ENCODE peak calls at places on chromosomes 7 and 10, in four cellular contexts. C is cardiac muscle cell, R is right lobe of liver, N is cardiac fibroblast. E is an unnamed sample.
A peak's percentile ranks its signal among the peaks of the same experiment; 100 is the strongest.

GRCh38 chr10:93542358-93542791 is 24.1 kb upstream of the FFAR4 start:
- DNase-seq in C (peak; percentile 90), R (peak; percentile 56), N (peak; percentile 65), E (no peak)

GRCh38 chr7:142784096-142784495 is 13.3 kb downstream of the PRSS2 start:
- DNase-seq in N (no peak), C (no peak), R (no peak), E (no peak)

GRCh38 chr10:92690211-92691041 is 671 bp downstream of the HHEX start:
- DNase-seq in C (peak; percentile 6), R (peak; percentile 78), N (peak; percentile 62), E (no peak)

GRCh38 chr7:151404216-151405011 is 5.4 kb downstream of the WDR86 start:
- DNase-seq in R (peak; percentile 92), N (peak; percentile 79), C (no peak), E (no peak)

GRCh38 chr10:133278577-133279265 is 2.1 kb upstream of the ADAM8 start:
- DNase-seq in C (peak; percentile 45), N (peak; percentile 45), R (peak; percentile 81), E (peak; percentile 52)

GRCh38 chr7:38323156-38323555 is 49.7 kb upstream of the TARP start:
- DNase-seq in C (no peak), N (no peak), R (no peak), E (no peak)

GRCh38 chr7:111756687-111757178 is 194.4 kb upstream of the IMMP2L start:
- DNase-seq in N (peak; percentile 93), R (no peak), C (no peak), E (no peak)

GRCh38 chr10:69860290-69860689 is 58.6 kb downstream of the COL13A1 start:
- DNase-seq in C (no peak), N (no peak), R (no peak), E (no peak)

GRCh38 chr7:41708621-41709358 is 5.9 kb upstream of the INHBA start:
- DNase-seq in C (no peak), R (peak; percentile 61), N (no peak), E (no peak)

GRCh38 chr7:57220746-57221145 is 88.5 kb upstream of the ZNF479 start:
- DNase-seq in N (no peak), R (no peak), C (no peak), E (no peak)

GRCh38 chr10:100562806-100563293 is 27.1 kb downstream of the HIF1AN start:
- DNase-seq in C (peak; percentile 49), R (peak; percentile 21), N (peak; percentile 46), E (no peak)

DNA sequence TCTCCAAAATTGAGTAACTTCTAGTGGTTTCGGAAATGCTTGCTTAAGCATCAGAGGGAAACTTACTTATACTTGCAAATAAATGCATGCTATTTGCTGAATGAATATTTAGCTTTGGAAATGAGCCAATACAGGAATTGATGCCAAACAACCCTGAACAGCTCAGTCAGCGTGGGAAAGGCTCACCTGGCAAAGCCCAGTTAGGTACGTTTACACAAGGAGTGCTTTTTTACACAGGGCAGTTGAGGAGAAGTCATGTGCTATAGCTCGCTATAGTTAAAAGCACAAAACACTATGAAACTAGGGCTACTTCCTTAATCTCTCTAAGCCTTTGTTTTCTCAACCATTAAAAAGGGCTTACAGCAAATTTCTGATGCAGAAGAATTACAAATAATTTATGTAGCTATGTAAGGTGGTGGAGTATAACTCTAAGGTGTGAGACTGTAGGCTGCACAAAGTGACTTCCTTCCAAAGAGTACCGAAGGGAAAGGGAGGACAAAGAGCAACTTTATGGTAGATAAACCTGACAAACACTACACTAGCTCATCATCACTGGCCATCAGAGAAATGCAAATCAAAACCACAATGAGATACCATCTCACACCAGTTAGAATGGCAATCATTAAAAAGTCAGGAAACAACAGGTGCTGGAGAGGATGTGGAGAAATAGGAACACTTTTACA is 498.3 kb downstream of the PHTF2 start:
- DNase-seq in N (no peak), R (no peak), C (no peak), E (no peak)
- H3K4me3 ChIP-seq in N (no peak overlapping the region), R (no peak overlapping the region), C (no peak overlapping the region), E (no peak overlapping the region)

DNA sequence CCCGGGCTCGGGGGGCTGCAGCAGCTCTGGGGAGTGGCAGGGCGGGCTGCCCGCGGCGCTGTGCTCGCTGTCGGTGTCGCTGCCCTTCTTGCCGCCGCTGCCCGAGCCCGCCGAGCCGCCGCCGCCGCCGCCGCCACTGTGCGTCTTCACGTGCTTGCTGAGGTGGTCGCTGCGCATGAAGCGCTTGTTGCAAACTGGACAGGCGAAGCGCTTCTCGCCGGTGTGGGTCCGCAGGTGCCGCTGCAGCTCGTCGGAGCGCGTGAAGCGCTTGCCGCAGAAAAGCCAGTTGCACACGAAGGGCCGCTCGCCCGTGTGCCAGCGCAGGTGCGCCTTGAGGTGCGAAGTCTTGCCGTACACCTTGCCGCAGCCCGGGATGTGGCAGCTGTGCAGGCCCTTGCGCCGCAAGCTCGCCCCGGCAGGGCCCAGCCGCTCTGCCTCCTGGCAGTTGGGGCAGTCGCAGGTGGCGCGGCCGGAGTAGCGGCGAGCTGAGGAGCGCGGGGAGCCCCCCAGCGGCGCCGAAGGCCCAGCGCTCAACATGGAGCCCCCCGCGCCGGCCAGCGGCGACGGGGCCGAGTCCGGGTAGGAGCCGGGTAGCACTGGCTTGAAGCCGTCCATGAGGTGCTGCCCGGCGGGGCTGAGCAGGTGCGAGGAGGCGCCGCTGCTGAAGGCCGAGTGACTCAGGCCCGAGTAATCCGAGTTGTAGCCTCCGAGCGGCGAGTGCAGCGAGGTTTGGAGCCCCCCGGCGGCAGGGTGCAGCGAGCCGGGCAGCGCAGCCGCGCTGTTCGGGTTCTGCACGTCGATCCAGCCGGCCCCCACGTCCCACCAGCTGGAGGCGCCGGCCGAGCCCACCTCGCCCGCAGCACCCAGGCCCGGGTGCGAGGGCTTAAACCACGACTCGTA is 2.1 kb downstream of the SP8 start:
- DNase-seq in N (no peak), R (peak; percentile 23), C (peak; percentile 44), E (peak; percentile 9)
- H3K4me3 ChIP-seq in N (no peak overlapping the region), R (no peak overlapping the region), C (peak overlapping the region; percentile 53), E (no peak overlapping the region)

DNA sequence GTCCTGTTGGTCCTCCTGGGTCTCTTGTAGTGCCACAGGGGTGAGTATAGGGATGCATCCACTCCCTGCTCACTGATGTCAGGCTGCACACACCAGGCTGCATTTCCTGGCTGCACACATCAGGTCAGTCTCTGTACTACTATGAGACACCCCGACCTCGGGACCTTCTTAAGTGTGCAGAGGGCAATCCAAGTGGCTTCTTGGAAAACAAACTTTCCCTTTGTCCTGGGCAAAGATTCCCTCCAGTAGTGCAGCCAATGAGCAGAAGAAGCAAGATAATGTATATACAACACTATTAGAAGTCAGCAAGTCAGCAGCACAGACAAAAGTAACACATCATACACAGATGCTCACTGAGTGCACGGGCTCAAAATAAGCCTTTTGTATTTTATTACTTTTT is 493.5 kb downstream of the GRID1 start:
- DNase-seq in C (no peak), N (no peak), R (no peak), E (no peak)
- H3K4me3 ChIP-seq in C (no peak overlapping the region), N (no peak overlapping the region), R (no peak overlapping the region), E (no peak overlapping the region)

GRCh38 chr7:129829677-129830631 is 122.8 kb downstream of the UBE2H start:
- DNase-seq in R (peak; percentile 49), N (peak; percentile 88), C (peak; percentile 89), E (no peak)
- H3K4me3 ChIP-seq in R (no peak overlapping the region), N (peak overlapping the region; percentile 24), C (no peak overlapping the region), E (no peak overlapping the region)